ENCODE peak calls at places on chromosomes 7 and 10, in eight cellular contexts. V, X, S, N, M, F, K and O are unnamed samples.

GRCh38 chr10:116069856-116070255 is 203.2 kb downstream of the GFRA1 start:
- DNase-seq in V (no peak), X (no peak), S (no peak), N (peak), M (no peak), F (no peak), K (no peak), O (no peak)

GRCh38 chr7:76095908-76096307 is 48.0 kb downstream of the MDH2 start:
- DNase-seq in V (no peak), X (no peak), S (no peak), N (no peak), M (no peak), F (no peak), K (no peak), O (no peak)

GRCh38 chr10:30384791-30385201 is 35.7 kb upstream of the MTPAP start:
- DNase-seq in V (peak), X (no peak), S (no peak), N (peak), M (no peak), F (peak), K (peak), O (no peak)

GRCh38 chr7:156438011-156438410 is 202.6 kb upstream of the RNF32 start:
- DNase-seq in V (no peak), X (no peak), S (no peak), N (no peak), M (no peak), F (no peak), K (no peak), O (no peak)

GRCh38 chr10:6956562-6956961 is 376.5 kb upstream of the PRKCQ start:
- DNase-seq in V (no peak), X (no peak), S (no peak), N (no peak), M (no peak), F (no peak), K (no peak), O (no peak)

GRCh38 chr10:34124522-34125035 is 690.5 kb downstream of the PARD3 start:
- DNase-seq in V (peak), X (no peak), S (no peak), N (no peak), M (peak), F (peak), K (no peak), O (no peak)

GRCh38 chr10:86083206-86083605 is 283.4 kb downstream of the GRID1 start:
- DNase-seq in V (no peak), X (no peak), S (no peak), N (no peak), M (no peak), F (no peak), K (no peak), O (no peak)

GRCh38 chr7:51187941-51188340 is 128.7 kb downstream of the COBL start:
- DNase-seq in V (no peak), X (peak), S (no peak), N (peak), M (no peak), F (no peak), K (no peak), O (no peak)

GRCh38 chr7:50205011-50205410 is 99.5 kb upstream of the IKZF1 start:
- DNase-seq in V (no peak), X (no peak), S (no peak), N (no peak), M (no peak), F (no peak), K (no peak), O (no peak)

GRCh38 chr10:16440396-16441105 is 3.7 kb downstream of the PTER start:
- DNase-seq in V (no peak), X (no peak), S (no peak), N (peak), M (no peak), F (no peak), K (no peak), O (no peak)

GRCh38 chr7:112970771-112971170 is 115.9 kb downstream of the GPR85 start:
- DNase-seq in V (peak), X (no peak), S (no peak), N (peak), M (no peak), F (no peak), K (peak), O (no peak)

GRCh38 chr7:1705856-1706255 is 35.8 kb downstream of the ELFN1 start:
- DNase-seq in V (no peak), X (no peak), S (no peak), N (peak), M (no peak), F (no peak), K (no peak), O (no peak)

GRCh38 chr10:4260483-4260882 is 475.5 kb upstream of the KLF6 start:
- DNase-seq in V (no peak), X (no peak), S (no peak), N (no peak), M (peak), F (no peak), K (no peak), O (no peak)

GRCh38 chr10:60073781-60074656 is 167.7 kb upstream of the CCDC6 start:
- DNase-seq in V (no peak), X (no peak), S (peak), N (no peak), M (no peak), F (no peak), K (peak), O (no peak)

GRCh38 chr7:74365320-74366022 is 76.3 kb downstream of the CLIP2 start:
- DNase-seq in V (peak), X (no peak), S (no peak), N (peak), M (peak), F (peak), K (peak), O (no peak)

GRCh38 chr7:18941197-18941596 is 176.2 kb downstream of the TWIST1 start:
- DNase-seq in V (no peak), X (no peak), S (no peak), N (no peak), M (no peak), F (no peak), K (no peak), O (no peak)

GRCh38 chr10:69246036-69246435 is 25.9 kb downstream of the HKDC1 start:
- DNase-seq in V (no peak), X (no peak), S (no peak), N (no peak), M (no peak), F (no peak), K (no peak), O (no peak)

GRCh38 chr10:78752251-78752650 is 316.5 kb upstream of the ZMIZ1 start:
- DNase-seq in V (no peak), X (no peak), S (no peak), N (no peak), M (no peak), F (no peak), K (no peak), O (no peak)

GRCh38 chr10:44992732-44993225 is 7.9 kb upstream of the ZNF22 start:
- DNase-seq in V (no peak), X (no peak), S (no peak), N (no peak), M (no peak), F (no peak), K (no peak), O (no peak)

GRCh38 chr7:25859732-25860131 is 292.3 kb upstream of the NFE2L3 start:
- DNase-seq in V (no peak), X (no peak), S (no peak), N (no peak), M (no peak), F (no peak), K (no peak), O (no peak)

GRCh38 chr7:157545681-157546060 is 208.9 kb downstream of the DNAJB6 start:
- DNase-seq in V (no peak), X (no peak), S (no peak), N (no peak), M (no peak), F (no peak), K (no peak), O (no peak)

GRCh38 chr10:30505543-30506298 is 71.7 kb downstream of the MAP3K8 start:
- DNase-seq in V (no peak), X (no peak), S (no peak), N (no peak), M (no peak), F (peak), K (no peak), O (no peak)

GRCh38 chr7:101436857-101437576 is 74.3 kb downstream of the COL26A1 start:
- DNase-seq in V (peak), X (peak), S (no peak), N (peak), M (no peak), F (no peak), K (peak), O (no peak)

GRCh38 chr10:70898687-70899086 is 10.3 kb upstream of the PCBD1 start:
- DNase-seq in V (no peak), X (no peak), S (no peak), N (no peak), M (no peak), F (no peak), K (no peak), O (no peak)

DNA sequence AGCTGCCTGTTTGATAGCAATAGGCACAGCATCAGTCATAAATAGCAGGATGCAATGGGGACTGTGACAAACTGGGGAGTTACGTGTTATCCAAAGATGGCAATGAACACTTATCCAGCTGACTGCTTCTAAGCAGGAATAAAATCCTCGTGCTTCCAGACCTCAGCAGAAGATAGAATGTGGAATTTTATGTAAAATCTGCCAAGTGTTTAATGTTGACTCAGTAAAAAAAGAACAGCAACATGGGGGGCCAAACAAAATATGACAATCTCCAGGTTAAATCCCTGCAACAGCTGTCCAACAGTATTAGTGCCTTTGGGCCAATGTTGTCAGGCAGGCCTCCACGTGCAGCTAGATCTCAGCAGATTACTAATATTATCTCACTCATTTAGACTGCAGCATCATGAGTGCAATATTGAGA is 127.3 kb downstream of the SEMA3C start:
- DNase-seq in V (no peak), X (no peak), S (no peak), N (peak), M (no peak), F (no peak), K (no peak), O (no peak)
- TF ChIP-seq POLR2AphosphoS5 in V (no peak), X (no peak), S (no peak), N (no peak), M (no peak), F (no peak), K (no peak), O (no peak)

GRCh38 chr7:105009667-105010537 is 4.1 kb upstream of the KMT2E start:
- DNase-seq in V (no peak), X (no peak), S (no peak), N (no peak), M (peak), F (no peak), K (no peak), O (no peak)

GRCh38 chr7:105003875-105004510 is 10.0 kb upstream of the KMT2E start:
- DNase-seq in V (no peak), X (no peak), S (no peak), N (no peak), M (no peak), F (no peak), K (no peak), O (no peak)

GRCh38 chr7:105003275-105003674 is 10.7 kb upstream of the KMT2E start:
- DNase-seq in V (no peak), X (no peak), S (no peak), N (no peak), M (peak), F (no peak), K (no peak), O (no peak)

GRCh38 chr7:105007298-105007697 is 6.7 kb upstream of the KMT2E start:
- DNase-seq in V (no peak), X (no peak), S (no peak), N (no peak), M (no peak), F (no peak), K (no peak), O (no peak)

DNA sequence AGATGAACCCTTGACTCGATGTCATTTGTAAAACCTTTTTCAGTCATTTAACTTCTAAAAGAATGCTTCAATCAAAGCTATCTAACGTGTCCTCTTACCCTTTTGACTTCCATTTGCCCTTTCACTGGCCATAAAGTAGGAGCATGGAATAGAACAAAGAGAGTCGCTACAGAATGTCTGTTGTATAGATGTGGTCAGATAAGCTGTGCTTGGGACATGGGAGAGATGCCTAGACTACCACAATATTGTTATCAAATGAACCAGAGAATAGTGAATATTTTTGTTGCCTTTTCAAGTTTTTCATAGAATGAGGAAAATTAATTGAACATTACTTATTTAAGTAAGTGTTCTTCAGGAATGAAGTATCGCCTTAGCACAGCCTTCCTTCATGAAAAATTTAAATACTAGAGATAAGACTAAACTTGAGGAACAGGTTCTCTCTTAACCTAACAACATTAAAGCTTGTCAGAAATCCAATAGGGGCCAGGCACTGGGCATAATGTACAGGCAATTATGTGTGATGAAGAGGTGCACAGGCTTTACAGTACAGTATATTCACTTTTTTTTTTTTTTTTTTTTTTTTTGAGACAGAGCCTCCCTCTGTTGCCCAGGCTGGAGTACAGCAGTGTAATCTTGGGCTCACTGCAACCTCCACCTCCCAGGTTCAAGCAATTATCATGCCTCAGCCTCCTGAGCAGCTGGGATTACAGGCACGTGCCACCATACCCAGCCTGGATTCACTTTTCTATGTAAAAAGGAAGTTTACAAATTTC is 7.5 kb upstream of the KMT2E start:
- DNase-seq in V (no peak), X (no peak), S (no peak), N (no peak), M (no peak), F (no peak), K (peak), O (no peak)
- H3K9ac ChIP-seq in V (no peak), X (no peak), S (no peak), N (no peak), M (no peak), F (no peak), K (no peak), O (no peak)

GRCh38 chr10:127063762-127064161 is 132.6 kb downstream of the INSYN2A start:
- DNase-seq in V (no peak), X (no peak), S (no peak), N (no peak), M (no peak), F (no peak), K (no peak), O (no peak)
- TF ChIP-seq POLR2AphosphoS5 in V (no peak), X (no peak), S (no peak), N (no peak), M (no peak), F (no peak), K (no peak), O (no peak)

DNA sequence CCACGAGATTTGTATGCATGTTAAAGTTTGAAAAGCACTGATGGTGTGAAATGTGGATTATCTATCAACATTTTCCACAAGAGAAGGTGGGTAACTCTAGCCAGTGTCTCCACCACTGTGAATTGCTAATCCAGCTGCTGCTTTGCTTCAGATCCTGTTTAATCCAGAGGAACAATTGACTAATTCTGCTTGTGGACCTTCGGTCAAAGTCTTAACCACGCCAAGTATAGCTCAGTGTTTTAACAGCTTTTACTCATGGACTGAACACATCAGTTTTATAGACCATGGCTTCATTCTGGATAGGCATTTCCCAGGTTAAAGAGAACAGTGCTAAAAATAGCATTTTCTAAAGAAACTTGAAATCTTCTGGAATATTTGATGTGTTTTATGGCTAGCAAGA is 23.5 kb downstream of the ADK start:
- DNase-seq in V (no peak), X (no peak), S (no peak), N (no peak), M (no peak), F (peak), K (no peak), O (no peak)
- H3K9ac ChIP-seq in V (no peak), X (no peak), S (no peak), N (no peak), M (no peak), F (no peak), K (no peak), O (no peak)

DNA sequence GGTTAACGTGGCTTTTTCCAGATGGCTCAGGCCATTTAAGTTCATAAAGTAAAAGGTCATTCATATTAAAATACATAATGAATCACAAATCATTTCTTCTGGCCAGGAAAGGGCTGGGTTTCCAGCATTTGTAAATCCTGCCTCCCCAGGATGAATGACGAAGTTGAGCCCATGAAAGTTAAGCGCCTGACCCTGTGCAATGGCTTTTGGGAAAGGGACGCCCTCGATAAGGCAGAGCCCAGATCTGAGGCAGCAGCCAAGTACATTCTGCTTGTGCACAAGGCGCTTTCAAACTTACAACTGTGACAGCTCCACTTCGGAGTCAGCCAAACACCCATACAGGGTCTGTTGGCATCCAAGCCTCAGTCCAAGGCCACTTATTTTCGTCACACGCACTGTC is 2.8 kb downstream of the GIMAP6 start:
- DNase-seq in V (no peak), X (no peak), S (no peak), N (no peak), M (peak), F (no peak), K (no peak), O (no peak)
- TF ChIP-seq POLR2AphosphoS5 in V (no peak), X (no peak), S (no peak), N (no peak), M (no peak), F (no peak), K (no peak), O (no peak)

DNA sequence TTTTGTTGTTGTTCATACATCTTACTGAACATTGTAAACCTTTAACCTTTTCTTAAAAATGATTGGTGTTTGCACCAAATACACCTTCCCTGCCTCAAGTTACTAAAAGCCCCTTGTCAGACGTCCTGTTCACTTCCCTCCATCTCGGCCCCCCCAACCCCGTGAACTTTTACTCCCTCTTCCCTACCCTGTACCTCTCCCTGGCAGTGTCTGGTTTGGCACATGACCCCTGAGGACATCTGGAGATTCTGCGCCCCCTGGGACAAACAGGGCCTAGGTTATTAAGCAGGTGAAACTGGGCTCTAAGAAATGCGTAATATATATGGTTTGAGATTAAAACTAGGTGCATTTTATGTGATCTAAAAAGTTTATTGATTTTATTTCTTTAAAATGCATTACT is 1.4 kb downstream of the PPP2R2D start:
- DNase-seq in V (no peak), X (no peak), S (no peak), N (no peak), M (no peak), F (no peak), K (no peak), O (no peak)
- H3K9ac ChIP-seq in V (peak), X (no peak), S (peak), N (peak), M (peak), F (peak), K (peak), O (peak)

GRCh38 chr10:13674645-13675588 is 88.2 kb downstream of the PRPF18 start:
- DNase-seq in V (no peak), X (no peak), S (no peak), N (no peak), M (peak), F (no peak), K (no peak), O (no peak)
- TF ChIP-seq POLR2AphosphoS5 in V (no peak), X (no peak), S (no peak), N (no peak), M (no peak), F (no peak), K (no peak), O (no peak)